ENCODE peak calls at places on chromosomes 4 and X, in seven cellular contexts. One of them, this sample, is unnamed.
A peak's percentile ranks its signal among the peaks of the same experiment; 100 is the strongest.

GRCh38 chrX:39705299-39705698 is 392.5 kb downstream of the BCOR start:
- DNase-seq in psoas muscle: peak; percentile 79
- DNase-seq in pancreas: peak; percentile 82
- DNase-seq in heart right ventricle: peak; percentile 67
- DNase-seq in hepatocyte: peak; percentile 76
- DNase-seq in right atrium auricular region: peak; percentile 78
- DNase-seq in left ventricle myocardium inferior: peak; percentile 60
- DNase-seq in this sample: peak; percentile 58

GRCh38 chr4:186752310-186752709 is 28.7 kb upstream of the FAT1 start:
- DNase-seq in psoas muscle: no peak
- DNase-seq in heart right ventricle: no peak
- DNase-seq in right atrium auricular region: no peak
- DNase-seq in pancreas: no peak
- DNase-seq in left ventricle myocardium inferior: no peak
- DNase-seq in hepatocyte: no peak
- DNase-seq in this sample: no peak

GRCh38 chr4:52795533-52795932 is 44.3 kb upstream of the ERVMER34-1 start:
- DNase-seq in hepatocyte: no peak
- DNase-seq in pancreas: no peak
- DNase-seq in heart right ventricle: no peak
- DNase-seq in psoas muscle: no peak
- DNase-seq in right atrium auricular region: no peak
- DNase-seq in left ventricle myocardium inferior: no peak
- DNase-seq in this sample: no peak

GRCh38 chrX:68841251-68842049 is 12.6 kb downstream of the EFNB1 start:
- DNase-seq in right atrium auricular region: no peak
- DNase-seq in psoas muscle: no peak
- DNase-seq in left ventricle myocardium inferior: peak; percentile 24
- DNase-seq in hepatocyte: no peak
- DNase-seq in heart right ventricle: peak; percentile 39
- DNase-seq in pancreas: peak; percentile 75
- DNase-seq in this sample: no peak

GRCh38 chrX:132181364-132181763 is 37.9 kb downstream of the RAP2C start:
- DNase-seq in left ventricle myocardium inferior: peak; percentile 15
- DNase-seq in hepatocyte: no peak
- DNase-seq in heart right ventricle: peak; percentile 17
- DNase-seq in pancreas: peak; percentile 47
- DNase-seq in right atrium auricular region: no peak
- DNase-seq in psoas muscle: no peak
- DNase-seq in this sample: peak; percentile 23

GRCh38 chr4:45147866-45148265 is 421.5 kb upstream of the GNPDA2 start:
- DNase-seq in right atrium auricular region: no peak
- DNase-seq in left ventricle myocardium inferior: no peak
- DNase-seq in pancreas: no peak
- DNase-seq in psoas muscle: no peak
- DNase-seq in hepatocyte: no peak
- DNase-seq in heart right ventricle: no peak
- DNase-seq in this sample: no peak

GRCh38 chrX:134460861-134461218 is 875 bp downstream of the HPRT1 start:
- DNase-seq in left ventricle myocardium inferior: no peak
- DNase-seq in right atrium auricular region: no peak
- DNase-seq in heart right ventricle: no peak
- DNase-seq in psoas muscle: no peak
- DNase-seq in pancreas: no peak
- DNase-seq in hepatocyte: peak; percentile 13
- DNase-seq in this sample: no peak

GRCh38 chr4:122500852-122501501 is 44.5 kb upstream of the IL2 start:
- DNase-seq in pancreas: no peak
- DNase-seq in hepatocyte: no peak
- DNase-seq in right atrium auricular region: no peak
- DNase-seq in psoas muscle: no peak
- DNase-seq in left ventricle myocardium inferior: no peak
- DNase-seq in heart right ventricle: no peak
- DNase-seq in this sample: no peak

GRCh38 chr4:64157397-64157796 is 251.9 kb downstream of the TECRL start:
- DNase-seq in pancreas: no peak
- DNase-seq in psoas muscle: no peak
- DNase-seq in hepatocyte: no peak
- DNase-seq in heart right ventricle: no peak
- DNase-seq in left ventricle myocardium inferior: no peak
- DNase-seq in right atrium auricular region: no peak
- DNase-seq in this sample: no peak

GRCh38 chrX:337331-337831 is 18.8 kb upstream of the GTPBP6 start:
- DNase-seq in hepatocyte: no peak
- DNase-seq in left ventricle myocardium inferior: peak; percentile 9
- DNase-seq in pancreas: no peak
- DNase-seq in psoas muscle: no peak
- DNase-seq in right atrium auricular region: no peak
- DNase-seq in heart right ventricle: no peak
- DNase-seq in this sample: peak; percentile 61

GRCh38 chr4:1200425-1201035 is 28.1 kb upstream of the SPON2 start:
- DNase-seq in right atrium auricular region: peak; percentile 69
- DNase-seq in heart right ventricle: peak; percentile 52
- DNase-seq in psoas muscle: peak; percentile 70
- DNase-seq in left ventricle myocardium inferior: peak; percentile 67
- DNase-seq in hepatocyte: peak; percentile 72
- DNase-seq in pancreas: peak; percentile 30
- DNase-seq in this sample: no peak
- H3K4me3 ChIP-seq in right atrium auricular region: no peak overlapping the region
- H3K4me3 ChIP-seq in heart right ventricle: peak overlapping the region; percentile 36
- H3K4me3 ChIP-seq in psoas muscle: no peak overlapping the region
- H3K4me3 ChIP-seq in left ventricle myocardium inferior: peak overlapping the region; percentile 43
- H3K4me3 ChIP-seq in hepatocyte: no peak overlapping the region
- H3K4me3 ChIP-seq in pancreas: no peak overlapping the region
- H3K4me3 ChIP-seq in this sample: no peak overlapping the region

DNA sequence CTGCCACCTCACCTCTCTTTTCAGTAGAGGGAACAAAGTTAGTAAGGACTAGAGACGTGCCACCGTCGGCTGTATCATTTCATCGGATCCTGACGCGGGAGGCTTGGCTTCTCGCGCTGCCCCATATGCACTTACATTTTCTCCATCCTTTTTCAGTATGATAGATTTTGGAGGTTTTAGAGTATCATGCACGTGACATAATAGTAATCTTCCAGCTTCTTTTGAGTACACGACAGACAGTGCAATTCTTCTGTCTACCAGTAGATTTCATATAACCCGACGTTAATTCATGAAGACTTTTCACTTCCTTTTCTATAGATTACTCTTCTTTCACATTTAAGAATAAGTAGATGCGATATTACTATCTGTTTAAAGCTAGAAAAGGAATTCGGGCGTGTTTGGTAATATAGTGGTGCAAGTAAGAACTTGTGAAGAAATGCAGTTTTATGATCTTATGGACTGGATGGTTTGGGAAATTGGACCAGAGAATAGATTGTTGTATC is 995 bp downstream of the CDS1 start:
- DNase-seq in pancreas: no peak
- DNase-seq in hepatocyte: no peak
- DNase-seq in psoas muscle: no peak
- DNase-seq in left ventricle myocardium inferior: no peak
- DNase-seq in heart right ventricle: no peak
- DNase-seq in right atrium auricular region: no peak
- DNase-seq in this sample: no peak
- TF ChIP-seq CTCF in pancreas: no peak
- TF ChIP-seq CTCF in hepatocyte: no peak
- TF ChIP-seq CTCF in psoas muscle: no peak
- TF ChIP-seq CTCF in left ventricle myocardium inferior: no peak
- TF ChIP-seq CTCF in heart right ventricle: no peak
- TF ChIP-seq CTCF in right atrium auricular region: peak; percentile 15
- TF ChIP-seq CTCF in this sample: no peak

DNA sequence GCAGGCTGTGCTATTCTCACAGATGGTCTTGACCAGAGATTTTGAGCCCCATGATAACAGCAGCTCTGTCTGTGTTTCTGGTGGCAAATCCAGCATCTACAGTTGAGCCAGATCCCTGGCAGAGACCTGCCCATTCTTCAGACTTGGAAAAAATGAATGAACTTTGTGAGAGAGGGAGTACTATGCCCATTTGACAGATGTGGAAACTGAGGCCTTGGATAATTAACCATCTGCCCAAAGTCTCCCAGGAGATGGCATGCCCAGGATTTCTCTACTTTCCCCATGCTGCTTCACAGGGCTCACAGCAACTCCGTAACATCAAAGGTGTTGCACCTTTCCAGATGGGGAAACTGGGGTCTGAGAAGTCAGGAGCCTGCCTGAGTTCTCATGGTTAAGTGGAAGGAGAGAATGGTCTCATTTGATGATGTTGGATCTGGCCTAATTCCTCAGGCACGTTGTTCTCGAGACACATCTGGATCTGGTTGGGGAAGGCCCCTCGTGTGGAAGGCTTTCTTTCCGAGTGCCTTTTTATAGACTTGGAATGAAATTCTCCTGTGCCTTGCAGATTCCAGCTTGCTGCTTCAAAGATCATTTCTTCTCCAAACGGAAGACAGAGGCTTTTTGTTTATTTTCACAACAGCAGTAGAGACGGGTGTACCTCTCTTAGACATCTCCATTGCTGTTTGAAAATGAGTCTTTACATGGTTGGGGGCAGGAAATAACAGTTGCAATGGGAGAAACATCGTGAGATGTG is 73.3 kb upstream of the STX18 start:
- DNase-seq in psoas muscle: no peak
- DNase-seq in left ventricle myocardium inferior: no peak
- DNase-seq in right atrium auricular region: no peak
- DNase-seq in pancreas: no peak
- DNase-seq in heart right ventricle: no peak
- DNase-seq in hepatocyte: peak; percentile 42
- DNase-seq in this sample: no peak
- H3K27ac ChIP-seq in psoas muscle: no peak overlapping the region
- H3K27ac ChIP-seq in left ventricle myocardium inferior: no peak overlapping the region
- H3K27ac ChIP-seq in right atrium auricular region: no peak overlapping the region
- H3K27ac ChIP-seq in pancreas: no peak overlapping the region
- H3K27ac ChIP-seq in heart right ventricle: no peak overlapping the region
- H3K27ac ChIP-seq in hepatocyte: peak overlapping the region; percentile 78
- H3K27ac ChIP-seq in this sample: no peak overlapping the region

DNA sequence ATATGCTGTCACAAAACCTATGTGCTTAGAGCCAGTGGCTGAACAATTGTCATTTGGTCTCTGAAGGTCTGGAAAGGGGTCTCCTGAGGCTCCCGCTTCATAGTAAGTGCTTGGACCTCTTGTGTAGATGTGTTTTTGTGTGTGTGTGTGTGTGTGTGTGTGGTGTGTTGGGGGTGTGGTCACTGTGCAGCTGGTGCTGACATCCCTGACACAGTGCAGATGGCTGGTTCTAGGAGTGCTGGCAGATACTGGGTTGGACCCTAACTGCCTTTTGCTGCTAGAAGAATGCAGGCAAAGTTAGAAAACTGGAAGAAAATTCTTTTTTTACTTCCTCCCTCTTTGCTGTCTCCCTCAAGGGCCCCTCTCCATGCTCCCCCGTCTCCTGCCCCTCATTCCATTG is 1872.6 kb downstream of the ARAP2 start:
- DNase-seq in right atrium auricular region: no peak
- DNase-seq in heart right ventricle: no peak
- DNase-seq in left ventricle myocardium inferior: no peak
- DNase-seq in hepatocyte: no peak
- DNase-seq in psoas muscle: no peak
- DNase-seq in pancreas: no peak
- DNase-seq in this sample: no peak
- H3K4me3 ChIP-seq in right atrium auricular region: no peak overlapping the region
- H3K4me3 ChIP-seq in heart right ventricle: no peak overlapping the region
- H3K4me3 ChIP-seq in left ventricle myocardium inferior: no peak overlapping the region
- H3K4me3 ChIP-seq in hepatocyte: no peak overlapping the region
- H3K4me3 ChIP-seq in psoas muscle: no peak overlapping the region
- H3K4me3 ChIP-seq in pancreas: no peak overlapping the region
- H3K4me3 ChIP-seq in this sample: no peak overlapping the region

DNA sequence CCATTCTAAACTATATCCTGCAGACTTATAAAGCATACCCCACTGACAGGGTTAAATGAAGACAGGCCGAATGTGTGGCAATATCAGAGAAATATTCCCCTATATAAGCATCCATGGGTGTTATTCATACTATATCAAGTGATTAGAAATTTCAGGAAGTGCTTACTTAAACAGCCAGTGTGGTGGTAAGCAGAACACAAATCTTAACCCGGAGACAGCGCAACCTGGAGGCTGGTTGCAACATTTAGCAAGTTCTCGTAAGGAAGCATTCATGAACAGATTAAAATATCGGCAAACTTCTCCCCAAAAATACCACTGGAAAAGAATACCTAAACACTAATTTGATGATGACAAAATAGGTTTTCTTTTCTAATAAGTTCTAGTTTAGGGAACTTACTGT is 261.2 kb downstream of the CBLL2 start:
- DNase-seq in right atrium auricular region: no peak
- DNase-seq in psoas muscle: no peak
- DNase-seq in pancreas: no peak
- DNase-seq in hepatocyte: no peak
- DNase-seq in heart right ventricle: no peak
- DNase-seq in left ventricle myocardium inferior: no peak
- DNase-seq in this sample: no peak
- TF ChIP-seq CTCF in right atrium auricular region: no peak
- TF ChIP-seq CTCF in psoas muscle: no peak
- TF ChIP-seq CTCF in pancreas: no peak
- TF ChIP-seq CTCF in hepatocyte: no peak
- TF ChIP-seq CTCF in heart right ventricle: no peak
- TF ChIP-seq CTCF in left ventricle myocardium inferior: no peak
- TF ChIP-seq CTCF in this sample: no peak

GRCh38 chrX:72539822-72540221 is 32.8 kb downstream of the HDAC8 start:
- DNase-seq in hepatocyte: no peak
- DNase-seq in heart right ventricle: no peak
- DNase-seq in pancreas: no peak
- DNase-seq in psoas muscle: no peak
- DNase-seq in right atrium auricular region: no peak
- DNase-seq in left ventricle myocardium inferior: no peak
- DNase-seq in this sample: no peak

GRCh38 chrX:72532371-72532770 is 40.3 kb downstream of the HDAC8 start:
- DNase-seq in pancreas: no peak
- DNase-seq in psoas muscle: no peak
- DNase-seq in left ventricle myocardium inferior: no peak
- DNase-seq in hepatocyte: no peak
- DNase-seq in right atrium auricular region: no peak
- DNase-seq in heart right ventricle: no peak
- DNase-seq in this sample: no peak

GRCh38 chrX:72540318-72540717 is 32.3 kb downstream of the HDAC8 start:
- DNase-seq in left ventricle myocardium inferior: no peak
- DNase-seq in hepatocyte: peak; percentile 8
- DNase-seq in right atrium auricular region: no peak
- DNase-seq in heart right ventricle: no peak
- DNase-seq in psoas muscle: no peak
- DNase-seq in pancreas: no peak
- DNase-seq in this sample: no peak

GRCh38 chrX:72536542-72536941 is 36.1 kb downstream of the HDAC8 start:
- DNase-seq in heart right ventricle: no peak
- DNase-seq in hepatocyte: no peak
- DNase-seq in right atrium auricular region: no peak
- DNase-seq in psoas muscle: no peak
- DNase-seq in pancreas: no peak
- DNase-seq in left ventricle myocardium inferior: no peak
- DNase-seq in this sample: no peak
- H3K27ac ChIP-seq in heart right ventricle: peak overlapping the region; percentile 58
- H3K27ac ChIP-seq in hepatocyte: no peak overlapping the region
- H3K27ac ChIP-seq in right atrium auricular region: peak overlapping the region; percentile 33
- H3K27ac ChIP-seq in psoas muscle: no peak overlapping the region
- H3K27ac ChIP-seq in pancreas: no peak overlapping the region
- H3K27ac ChIP-seq in left ventricle myocardium inferior: peak overlapping the region; percentile 69
- H3K27ac ChIP-seq in this sample: no peak overlapping the region

This sample was measured in RWPE2.